ENCODE peak calls at places on chromosomes 11 and 22, in eight cellular contexts. M, S, Y, T, R, B, P and Z are unnamed samples.

GRCh38 chr22:43151251-43152000 is at the start of gene TSPO:
- DNase-seq in M (peak; percentile 56), S (peak; percentile 46), Y (peak; percentile 13), T (peak; percentile 59), R (peak; percentile 62), B (peak; percentile 72), P (peak; percentile 59), Z (no peak)

GRCh38 chr11:114284021-114284420 is 12.2 kb upstream of the NNMT start:
- DNase-seq in M (no peak), S (no peak), Y (no peak), T (no peak), R (peak; percentile 36), B (no peak), P (no peak), Z (no peak)

GRCh38 chr11:73563539-73564200 is 34.2 kb downstream of the FAM168A start:
- DNase-seq in M (no peak), S (no peak), Y (no peak), T (no peak), R (no peak), B (no peak), P (no peak), Z (no peak)

GRCh38 chr11:71356904-71357303 is 91.3 kb downstream of the DHCR7 start:
- DNase-seq in M (no peak), S (no peak), Y (no peak), T (no peak), R (no peak), B (no peak), P (no peak), Z (no peak)

GRCh38 chr11:78033040-78033439 is 10.0 kb upstream of the KCTD14 start:
- DNase-seq in M (no peak), S (no peak), Y (no peak), T (no peak), R (no peak), B (no peak), P (no peak), Z (no peak)

GRCh38 chr11:57422669-57423068 is 4.3 kb downstream of the SLC43A3 start:
- DNase-seq in M (no peak), S (no peak), Y (no peak), T (no peak), R (no peak), B (no peak), P (no peak), Z (no peak)

GRCh38 chr22:44526431-44527115 is 28.5 kb upstream of the RTL6 start:
- DNase-seq in M (no peak), S (no peak), Y (no peak), T (no peak), R (no peak), B (no peak), P (no peak), Z (no peak)

GRCh38 chr11:28757725-28758515 is 649.7 kb downstream of the METTL15 start:
- DNase-seq in M (no peak), S (peak; percentile 36), Y (no peak), T (no peak), R (peak; percentile 86), B (peak; percentile 35), P (peak; percentile 88), Z (peak; percentile 93)

GRCh38 chr22:46245515-46245914 is 4.6 kb downstream of the CDPF1 start:
- DNase-seq in M (no peak), S (no peak), Y (no peak), T (no peak), R (no peak), B (no peak), P (peak; percentile 42), Z (no peak)

GRCh38 chr11:133835258-133836075 is 9.8 kb downstream of the SPATA19 start:
- DNase-seq in M (no peak), S (peak; percentile 43), Y (no peak), T (no peak), R (peak; percentile 50), B (peak; percentile 42), P (peak; percentile 69), Z (peak; percentile 35)

GRCh38 chr11:44112083-44112865 is 16.8 kb downstream of the EXT2 start:
- DNase-seq in M (peak; percentile 5), S (no peak), Y (no peak), T (no peak), R (peak; percentile 87), B (no peak), P (peak; percentile 54), Z (peak; percentile 58)

GRCh38 chr22:45268167-45268957 is 16.4 kb upstream of the UPK3A start:
- DNase-seq in M (no peak), S (peak; percentile 14), Y (no peak), T (peak; percentile 8), R (no peak), B (no peak), P (peak; percentile 21), Z (no peak)

GRCh38 chr11:118820412-118821357 is 29.7 kb upstream of the DDX6 start:
- DNase-seq in M (no peak), S (no peak), Y (no peak), T (no peak), R (peak; percentile 0), B (no peak), P (no peak), Z (peak; percentile 58)

GRCh38 chr11:46391186-46391577 is 394 bp downstream of the CHRM4 start:
- DNase-seq in M (no peak), S (no peak), Y (no peak), T (no peak), R (no peak), B (no peak), P (no peak), Z (no peak)

GRCh38 chr11:77778118-77778517 is 42.4 kb downstream of the RSF1 start:
- DNase-seq in M (no peak), S (no peak), Y (no peak), T (no peak), R (no peak), B (no peak), P (no peak), Z (no peak)

GRCh38 chr11:83865636-83866461 is 579.7 kb upstream of the CCDC90B start:
- DNase-seq in M (no peak), S (no peak), Y (no peak), T (no peak), R (no peak), B (no peak), P (peak; percentile 16), Z (peak; percentile 86)

GRCh38 chr11:99311870-99312269 is 291.1 kb downstream of the CNTN5 start:
- DNase-seq in M (no peak), S (no peak), Y (no peak), T (no peak), R (no peak), B (no peak), P (no peak), Z (no peak)

GRCh38 chr11:11746454-11746853 is 95.3 kb upstream of the USP47 start:
- DNase-seq in M (no peak), S (no peak), Y (no peak), T (no peak), R (no peak), B (no peak), P (no peak), Z (no peak)

GRCh38 chr11:61516675-61517516 is 8.3 kb downstream of the LRRC10B start:
- DNase-seq in M (no peak), S (peak; percentile 86), Y (no peak), T (peak; percentile 33), R (no peak), B (peak; percentile 77), P (peak; percentile 30), Z (no peak)

GRCh38 chr11:66700337-66700736 is 22.6 kb upstream of the RBM4B start:
- DNase-seq in M (no peak), S (no peak), Y (no peak), T (no peak), R (no peak), B (no peak), P (no peak), Z (no peak)

GRCh38 chr11:68780829-68781228 is 29.5 kb upstream of the TESMIN start:
- DNase-seq in M (no peak), S (no peak), Y (no peak), T (no peak), R (no peak), B (no peak), P (peak; percentile 19), Z (no peak)

GRCh38 chr22:45818130-45819085 is 146.8 kb downstream of the ATXN10 start:
- DNase-seq in M (no peak), S (no peak), Y (no peak), T (no peak), R (no peak), B (no peak), P (no peak), Z (peak; percentile 27)

GRCh38 chr11:67146516-67147226 is 27.6 kb downstream of the KDM2A start:
- DNase-seq in M (no peak), S (no peak), Y (no peak), T (no peak), R (no peak), B (no peak), P (no peak), Z (no peak)

GRCh38 chr11:112504056-112504455 is 243.4 kb upstream of the PLET1 start:
- DNase-seq in M (no peak), S (no peak), Y (no peak), T (no peak), R (peak; percentile 41), B (peak; percentile 43), P (no peak), Z (no peak)

GRCh38 chr22:44337658-44338004 is 24.9 kb upstream of the SHISAL1 start:
- DNase-seq in M (peak; percentile 16), S (peak; percentile 38), Y (peak; percentile 45), T (no peak), R (peak; percentile 60), B (peak; percentile 72), P (peak; percentile 76), Z (peak; percentile 64)

GRCh38 chr11:9858822-9859221 is 194.9 kb downstream of the SWAP70 start:
- DNase-seq in M (no peak), S (no peak), Y (no peak), T (no peak), R (peak; percentile 34), B (no peak), P (peak; percentile 33), Z (no peak)

GRCh38 chr22:30568137-30568805 is 6.2 kb downstream of the GAL3ST1 start:
- DNase-seq in M (no peak), S (no peak), Y (no peak), T (no peak), R (no peak), B (no peak), P (no peak), Z (no peak)

GRCh38 chr22:28373841-28374240 is 305.8 kb downstream of the TTC28 start:
- DNase-seq in M (no peak), S (no peak), Y (no peak), T (no peak), R (peak; percentile 22), B (no peak), P (peak; percentile 13), Z (peak; percentile 61)

GRCh38 chr22:26671317-26672059 is 14.1 kb downstream of the MIAT start:
- DNase-seq in M (no peak), S (no peak), Y (no peak), T (peak; percentile 55), R (no peak), B (no peak), P (no peak), Z (no peak)

GRCh38 chr22:39170825-39171622 is 18.5 kb upstream of the CBX7 start:
- DNase-seq in M (peak; percentile 80), S (peak; percentile 54), Y (peak; percentile 22), T (peak; percentile 75), R (peak; percentile 61), B (peak; percentile 68), P (peak; percentile 77), Z (peak; percentile 21)

GRCh38 chr22:41285441-41285819 is 557 bp downstream of the RANGAP1 start:
- DNase-seq in M (peak; percentile 75), S (no peak), Y (peak; percentile 38), T (peak; percentile 87), R (peak; percentile 82), B (peak; percentile 74), P (peak; percentile 77), Z (peak; percentile 91)

GRCh38 chr11:93603225-93603624 is 58.3 kb upstream of the CEP295 start:
- DNase-seq in M (no peak), S (no peak), Y (no peak), T (no peak), R (no peak), B (no peak), P (no peak), Z (no peak)

GRCh38 chr22:43295173-43295572 is 48.0 kb downstream of the SCUBE1 start:
- DNase-seq in M (no peak), S (no peak), Y (no peak), T (no peak), R (no peak), B (no peak), P (no peak), Z (no peak)

GRCh38 chr11:130467116-130467990 is 18.9 kb downstream of the ADAMTS15 start:
- DNase-seq in M (no peak), S (no peak), Y (no peak), T (no peak), R (no peak), B (no peak), P (peak; percentile 67), Z (no peak)